ENCODE peak calls at places on chromosome 20, in five cellular contexts. H, C, A, E and D are unnamed samples.
A peak's percentile ranks its signal among the peaks of the same experiment; 100 is the strongest.

GRCh38 chr20:53888510-53888909 is 181.9 kb downstream of the BCAS1 start:
- DNase-seq in C (no peak), E (no peak), H (no peak), A (no peak), D (no peak)

GRCh38 chr20:38542994-38543906 is 37.7 kb upstream of the ADIG start:
- DNase-seq in E (no peak), H (no peak), A (no peak), C (no peak), D (no peak)

GRCh38 chr20:35277127-35277526 is 795 bp downstream of the MMP24OS start:
- DNase-seq in C (no peak), E (no peak), A (no peak), H (no peak), D (no peak)

GRCh38 chr20:50017160-50017559 is 34.4 kb downstream of the SNAI1 start:
- DNase-seq in A (no peak), C (no peak), E (no peak), H (no peak), D (no peak)

GRCh38 chr20:41654884-41655283 is 36.7 kb upstream of the CHD6 start:
- DNase-seq in C (no peak), A (peak; percentile 67), E (peak; percentile 33), H (peak; percentile 27), D (peak; percentile 52)

GRCh38 chr20:31497838-31498540 is 16.3 kb upstream of the HM13 start:
- DNase-seq in H (peak; percentile 82), E (no peak), A (peak; percentile 78), C (peak; percentile 15), D (peak; percentile 26)

GRCh38 chr20:1900321-1900791 is 5.1 kb downstream of the SIRPA start:
- DNase-seq in C (peak; percentile 68), E (peak; percentile 81), H (peak; percentile 85), A (peak; percentile 93), D (peak; percentile 88)

GRCh38 chr20:49894073-49894470 is 21.3 kb downstream of the SPATA2 start:
- DNase-seq in A (no peak), C (no peak), E (no peak), H (no peak), D (no peak)

GRCh38 chr20:62982124-62983075 is 24.4 kb downstream of the BHLHE23 start:
- DNase-seq in C (no peak), E (no peak), A (no peak), H (no peak), D (no peak)

GRCh38 chr20:39473533-39473932 is 511.4 kb downstream of the DHX35 start:
- DNase-seq in E (no peak), H (no peak), C (no peak), A (no peak), D (no peak)

GRCh38 chr20:46303176-46303956 is 4.9 kb downstream of the CDH22 start:
- DNase-seq in H (no peak), C (no peak), A (no peak), E (no peak), D (no peak)

GRCh38 chr20:62602550-62602949 is 39.8 kb upstream of the SLCO4A1 start:
- DNase-seq in H (no peak), C (no peak), A (no peak), E (peak; percentile 78), D (no peak)

GRCh38 chr20:38181207-38181693 is 16.2 kb upstream of the TGM2 start:
- DNase-seq in H (no peak), C (no peak), A (no peak), E (peak; percentile 36), D (no peak)

GRCh38 chr20:35091808-35092523 is 641 bp downstream of the TRPC4AP start:
- DNase-seq in C (no peak), A (no peak), H (peak; percentile 67), E (no peak), D (peak; percentile 31)

GRCh38 chr20:56395166-56395565 is 2.7 kb downstream of the CSTF1 start:
- DNase-seq in H (no peak), C (no peak), A (no peak), E (no peak), D (no peak)

GRCh38 chr20:49887251-49887827 is 28.0 kb downstream of the SPATA2 start:
- DNase-seq in A (no peak), H (peak; percentile 40), C (no peak), E (no peak), D (no peak)

GRCh38 chr20:50369225-50370035 is 140.8 kb upstream of the PTPN1 start:
- DNase-seq in C (no peak), H (no peak), E (no peak), A (no peak), D (peak; percentile 77)

GRCh38 chr20:50346372-50347347 is 156.0 kb downstream of the CEBPB start:
- DNase-seq in E (peak; percentile 86), C (no peak), A (no peak), H (peak; percentile 90), D (peak; percentile 68)

GRCh38 chr20:31355981-31356380 is 12.4 kb upstream of the DEFB118 start:
- DNase-seq in H (peak; percentile 1), A (no peak), C (no peak), E (peak; percentile 3), D (no peak)

GRCh38 chr20:46840054-46840729 is 54.5 kb upstream of the EYA2 start:
- DNase-seq in E (no peak), A (no peak), C (no peak), H (no peak), D (no peak)

GRCh38 chr20:61942526-61942925 is 123.2 kb downstream of the TAF4 start:
- DNase-seq in C (no peak), H (no peak), E (no peak), A (no peak), D (no peak)

GRCh38 chr20:57241592-57241991 is 24.8 kb downstream of the BMP7 start:
- DNase-seq in C (no peak), E (no peak), H (no peak), A (no peak), D (no peak)

GRCh38 chr20:48403362-48403761 is 424.4 kb downstream of the PREX1 start:
- DNase-seq in H (no peak), C (no peak), E (no peak), A (no peak), D (no peak)

GRCh38 chr20:61970357-61970756 is 95.3 kb downstream of the TAF4 start:
- DNase-seq in E (no peak), C (no peak), H (no peak), A (no peak), D (no peak)

GRCh38 chr20:63394069-63394468 is 32.9 kb upstream of the CHRNA4 start:
- DNase-seq in A (peak; percentile 84), E (peak; percentile 3), C (no peak), H (no peak), D (peak; percentile 42)

GRCh38 chr20:49400904-49401303 is 81.6 kb downstream of the KCNB1 start:
- DNase-seq in H (peak; percentile 30), E (no peak), C (no peak), A (no peak), D (no peak)

GRCh38 chr20:63082308-63082938 is 75.7 kb upstream of the BHLHE23 start:
- DNase-seq in A (peak; percentile 86), C (no peak), E (peak; percentile 47), H (peak; percentile 66), D (peak; percentile 73)

GRCh38 chr20:61608275-61609085 is 356.4 kb downstream of the CDH4 start:
- DNase-seq in C (no peak), E (peak; percentile 30), H (peak; percentile 34), A (peak; percentile 69), D (peak; percentile 70)

GRCh38 chr20:17679786-17680127 is 2.3 kb downstream of the RRBP1 start:
- DNase-seq in H (no peak), E (no peak), A (peak; percentile 46), C (no peak), D (no peak)

GRCh38 chr20:5656136-5656535 is 94.1 kb upstream of the SHLD1 start:
- DNase-seq in H (no peak), C (no peak), E (no peak), A (no peak), D (no peak)

GRCh38 chr20:5652626-5653573 is 97.3 kb upstream of the SHLD1 start:
- DNase-seq in A (no peak), H (peak; percentile 91), E (peak; percentile 97), C (no peak), D (no peak)

GRCh38 chr20:5654557-5654956 is 95.6 kb upstream of the SHLD1 start:
- DNase-seq in E (peak; percentile 99), C (no peak), H (peak; percentile 95), A (no peak), D (peak; percentile 65)

DNA sequence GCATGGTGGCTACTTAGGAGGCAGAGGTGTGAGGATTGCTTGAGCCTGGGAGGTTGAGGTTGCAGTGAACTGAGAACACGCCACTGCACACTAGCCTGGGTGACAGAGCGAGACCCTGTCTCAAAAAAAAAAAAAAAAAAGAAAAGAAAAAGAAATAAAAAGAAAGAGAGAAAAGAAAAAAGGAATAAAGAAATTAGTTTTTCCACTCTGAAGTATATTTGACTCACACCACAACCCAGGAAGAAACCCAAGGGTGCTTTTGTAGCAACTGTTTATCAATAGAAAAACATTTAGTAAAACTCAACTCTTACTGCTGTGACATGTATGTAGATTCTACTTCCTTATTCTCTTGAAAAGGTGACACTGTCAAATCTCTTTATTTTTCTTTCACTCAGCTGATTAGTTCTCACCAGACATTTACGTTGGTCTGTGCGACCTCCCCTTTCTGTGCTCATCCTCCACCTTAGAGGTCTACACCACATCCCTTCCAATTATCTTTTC is 100.0 kb upstream of the SHLD1 start:
- DNase-seq in A (no peak), E (no peak), H (peak; percentile 25), C (no peak), D (no peak)
- H3K4me2 ChIP-seq in A (no peak overlapping the region), E (no peak overlapping the region), H (no peak overlapping the region), C (no peak overlapping the region), D (no peak overlapping the region)

DNA sequence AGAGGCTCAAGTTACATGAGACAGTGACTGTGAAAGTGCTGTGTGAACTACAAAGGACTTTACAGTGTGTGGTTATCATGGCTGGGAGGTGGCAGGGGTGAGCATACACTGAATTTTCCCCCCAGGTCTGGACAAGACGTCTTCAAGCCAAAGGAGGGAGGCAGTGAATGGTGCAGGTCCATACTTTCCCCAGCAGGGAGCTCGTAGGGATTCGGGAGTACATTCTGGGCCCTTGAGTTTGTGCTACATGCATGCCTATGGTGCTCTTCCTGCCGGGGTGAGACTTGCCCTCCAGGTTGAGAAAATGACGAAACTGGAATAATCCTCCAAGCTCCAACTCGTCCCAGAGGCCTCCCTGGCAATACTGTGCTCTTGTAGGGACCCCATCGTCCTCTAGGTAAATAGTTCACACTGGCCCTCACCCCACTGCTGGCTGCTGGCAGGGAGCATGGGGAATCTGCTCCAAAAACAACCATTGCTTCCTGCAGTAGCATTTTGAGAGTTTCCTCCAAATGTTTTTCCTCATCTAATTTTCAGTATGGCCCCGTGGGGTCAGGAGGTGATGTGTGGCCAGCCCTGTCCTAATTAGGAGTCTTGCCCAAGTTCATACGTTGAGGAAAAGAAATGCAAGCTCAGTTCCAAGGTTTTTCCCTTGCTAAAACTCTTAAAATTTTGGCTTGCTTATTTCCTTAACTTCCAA is 57.6 kb downstream of the ZNF831 start:
- DNase-seq in H (peak; percentile 28), C (no peak), A (peak; percentile 53), E (peak; percentile 18), D (no peak)
- TF ChIP-seq EZH2phosphoT487 in H (no peak), C (no peak), A (no peak), E (no peak), D (no peak)

GRCh38 chr20:44023515-44024371 is 109.1 kb downstream of the TOX2 start:
- DNase-seq in A (no peak), C (no peak), E (no peak), H (no peak), D (no peak)
- H3K4me2 ChIP-seq in A (no peak overlapping the region), C (no peak overlapping the region), E (no peak overlapping the region), H (no peak overlapping the region), D (no peak overlapping the region)

GRCh38 chr20:10875653-10876052 is 201.9 kb upstream of the JAG1 start:
- DNase-seq in C (no peak), A (no peak), H (no peak), E (no peak), D (no peak)

GRCh38 chr20:10877345-10877744 is 203.5 kb upstream of the JAG1 start:
- DNase-seq in E (no peak), C (no peak), A (no peak), H (no peak), D (no peak)

GRCh38 chr20:10876558-10876957 is 202.8 kb upstream of the JAG1 start:
- DNase-seq in H (peak; percentile 7), E (no peak), C (no peak), A (no peak), D (no peak)
- TF ChIP-seq EZH2phosphoT487 in H (no peak), E (no peak), C (no peak), A (no peak), D (no peak)